ENCODE peak calls at places on chromosomes 13 and 19, in five cellular contexts. U is A549, G is HepG2, L is GM12878, D is K562. Y is an unnamed sample.

GRCh38 chr13:49165798-49166752 is 54.1 kb upstream of the MLNR start:
- DNase-seq in U (no peak), D (no peak), G (no peak), L (no peak), Y (no peak)

GRCh38 chr13:19978830-19979437 is 20.4 kb downstream of the ZMYM2 start:
- DNase-seq in D (no peak), G (no peak), U (no peak), L (no peak), Y (no peak)

GRCh38 chr13:112928020-112928931 is 40.7 kb upstream of the MCF2L start:
- DNase-seq in U (no peak), L (no peak), G (no peak), D (no peak), Y (no peak)

GRCh38 chr19:24069907-24070657 is 16.9 kb upstream of the ZNF254 start:
- DNase-seq in D (no peak), U (no peak), G (no peak), L (no peak), Y (no peak)

GRCh38 chr19:14113762-14114414 is 3.7 kb downstream of the PRKACA start:
- DNase-seq in U (no peak), D (peak), G (no peak), L (no peak), Y (peak)

GRCh38 chr13:57666554-57666953 is 35.0 kb downstream of the PCDH17 start:
- DNase-seq in U (no peak), G (no peak), D (no peak), L (no peak), Y (no peak)

GRCh38 chr13:80669112-80669511 is 328.2 kb upstream of the SPRY2 start:
- DNase-seq in L (no peak), D (no peak), G (no peak), U (no peak), Y (no peak)

GRCh38 chr13:75621147-75621546 is 15.0 kb upstream of the LMO7 start:
- DNase-seq in U (no peak), G (no peak), L (no peak), D (no peak), Y (no peak)

GRCh38 chr19:15536350-15536749 is 28.0 kb downstream of the CYP4F22 start:
- DNase-seq in L (no peak), D (no peak), U (no peak), G (no peak), Y (no peak)

GRCh38 chr13:65943711-65944110 is 1286.4 kb downstream of the PCDH9 start:
- DNase-seq in L (no peak), D (no peak), U (no peak), G (no peak), Y (no peak)

GRCh38 chr13:60261432-60262351 is 98.0 kb upstream of the DIAPH3 start:
- DNase-seq in G (no peak), L (no peak), D (peak), U (no peak), Y (peak)

GRCh38 chr13:90416938-90417337 is 930.5 kb upstream of the MIR17HG start:
- DNase-seq in U (no peak), L (no peak), G (no peak), D (no peak), Y (no peak)

GRCh38 chr13:50910483-50910805 is 853 bp downstream of the RNASEH2B start:
- DNase-seq in U (peak), L (no peak), D (peak), G (peak), Y (peak)

GRCh38 chr19:54916822-54917221 is 10.9 kb downstream of the NCR1 start:
- DNase-seq in U (no peak), G (no peak), L (peak), D (no peak), Y (no peak)

GRCh38 chr13:91185294-91185863 is 162.1 kb upstream of the MIR17HG start:
- DNase-seq in U (no peak), G (peak), L (no peak), D (peak), Y (peak)

GRCh38 chr19:33376423-33376822 is 2.9 kb downstream of the CEBPG start:
- DNase-seq in U (peak), L (no peak), D (no peak), G (peak), Y (no peak)

GRCh38 chr19:33780746-33781145 is 15.9 kb upstream of the KCTD15 start:
- DNase-seq in L (no peak), G (no peak), U (no peak), D (no peak), Y (no peak)

GRCh38 chr13:106867249-106867648 is 299.3 kb upstream of the ARGLU1 start:
- DNase-seq in L (no peak), G (no peak), D (no peak), U (no peak), Y (peak)

GRCh38 chr19:38158730-38159129 is 65.3 kb downstream of the DPF1 start:
- DNase-seq in D (no peak), L (no peak), U (no peak), G (no peak), Y (no peak)

GRCh38 chr13:108834193-108834592 is 204.8 kb downstream of the MYO16 start:
- DNase-seq in D (no peak), L (no peak), G (no peak), U (no peak), Y (no peak)

GRCh38 chr13:26628706-26629105 is 71.2 kb downstream of the WASF3 start:
- DNase-seq in U (no peak), L (no peak), D (peak), G (peak), Y (peak)

GRCh38 chr19:57103573-57104277 is 16.1 kb upstream of the USP29 start:
- DNase-seq in D (peak), L (peak), U (peak), G (peak), Y (peak)

GRCh38 chr13:42039946-42040729 is 8.3 kb upstream of the DGKH start:
- DNase-seq in G (no peak), D (peak), U (peak), L (peak), Y (peak)

GRCh38 chr19:39270091-39270871 is 2.1 kb downstream of the IFNL2 start:
- DNase-seq in D (no peak), G (no peak), U (no peak), L (no peak), Y (no peak)

GRCh38 chr13:19618925-19619324 is 14.5 kb upstream of the MPHOSPH8 start:
- DNase-seq in L (no peak), G (peak), U (no peak), D (peak), Y (peak)

GRCh38 chr13:99797716-99798115 is 173.9 kb downstream of the ZIC5 start:
- DNase-seq in G (no peak), U (no peak), D (no peak), L (no peak), Y (peak)

GRCh38 chr13:34469212-34469983 is 472.7 kb upstream of the NBEA start:
- DNase-seq in G (no peak), D (no peak), U (no peak), L (no peak), Y (no peak)

GRCh38 chr13:96779691-96780090 is 214.6 kb downstream of the OXGR1 start:
- DNase-seq in U (no peak), D (no peak), L (no peak), G (no peak), Y (no peak)

GRCh38 chr13:102400619-102401125 is 1.2 kb downstream of the FGF14 start:
- DNase-seq in U (no peak), D (no peak), G (no peak), L (no peak), Y (peak)

GRCh38 chr13:71828564-71828963 is 38.4 kb downstream of the DACH1 start:
- DNase-seq in D (no peak), U (no peak), G (no peak), L (no peak), Y (no peak)

GRCh38 chr13:102369303-102369702 is 32.5 kb downstream of the FGF14 start:
- DNase-seq in G (no peak), U (no peak), D (peak), L (no peak), Y (no peak)

GRCh38 chr13:98208606-98209005 is 31.5 kb upstream of the RNF113B start:
- DNase-seq in L (no peak), U (no peak), D (no peak), G (no peak), Y (no peak)

GRCh38 chr13:20461481-20461859 is 64.2 kb downstream of the CRYL1 start:
- DNase-seq in D (no peak), L (no peak), G (no peak), U (no peak), Y (no peak)

GRCh38 chr13:21767032-21767431 is 96.2 kb downstream of the FGF9 start:
- DNase-seq in U (no peak), G (no peak), D (no peak), L (no peak), Y (no peak)

GRCh38 chr13:21757721-21758120 is 86.8 kb downstream of the FGF9 start:
- DNase-seq in U (no peak), G (no peak), D (no peak), L (no peak), Y (no peak)

GRCh38 chr13:21759911-21760310 is 89.0 kb downstream of the FGF9 start:
- DNase-seq in U (no peak), L (no peak), G (no peak), D (no peak), Y (no peak)

GRCh38 chr13:21759503-21759902 is 88.6 kb downstream of the FGF9 start:
- DNase-seq in U (no peak), G (no peak), D (no peak), L (no peak), Y (no peak)

DNA sequence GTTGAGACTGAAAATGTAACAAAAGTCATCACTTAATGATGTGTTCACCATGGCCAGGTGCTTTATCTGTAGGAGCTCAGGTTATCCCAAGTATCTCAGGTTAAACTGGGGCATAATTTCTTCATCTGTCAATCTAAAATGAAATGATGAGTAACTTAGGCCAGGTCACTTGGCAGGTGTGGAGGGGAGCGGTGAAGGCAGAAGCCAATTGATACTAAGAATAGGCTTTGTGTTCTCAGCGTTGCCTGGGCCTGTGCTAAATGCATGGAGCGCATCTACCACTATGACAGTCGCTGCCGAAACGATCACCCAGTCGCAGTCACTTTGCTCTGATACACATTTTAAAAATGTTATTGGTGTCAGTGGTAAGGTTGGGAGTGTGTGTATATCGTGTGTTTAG is 91.6 kb downstream of the FGF9 start:
- DNase-seq in G (no peak), D (no peak), U (no peak), L (no peak), Y (no peak)
- TF ChIP-seq JUNB in G (no peak), D (no peak), U (no peak), L (no peak), Y (no peak)

DNA sequence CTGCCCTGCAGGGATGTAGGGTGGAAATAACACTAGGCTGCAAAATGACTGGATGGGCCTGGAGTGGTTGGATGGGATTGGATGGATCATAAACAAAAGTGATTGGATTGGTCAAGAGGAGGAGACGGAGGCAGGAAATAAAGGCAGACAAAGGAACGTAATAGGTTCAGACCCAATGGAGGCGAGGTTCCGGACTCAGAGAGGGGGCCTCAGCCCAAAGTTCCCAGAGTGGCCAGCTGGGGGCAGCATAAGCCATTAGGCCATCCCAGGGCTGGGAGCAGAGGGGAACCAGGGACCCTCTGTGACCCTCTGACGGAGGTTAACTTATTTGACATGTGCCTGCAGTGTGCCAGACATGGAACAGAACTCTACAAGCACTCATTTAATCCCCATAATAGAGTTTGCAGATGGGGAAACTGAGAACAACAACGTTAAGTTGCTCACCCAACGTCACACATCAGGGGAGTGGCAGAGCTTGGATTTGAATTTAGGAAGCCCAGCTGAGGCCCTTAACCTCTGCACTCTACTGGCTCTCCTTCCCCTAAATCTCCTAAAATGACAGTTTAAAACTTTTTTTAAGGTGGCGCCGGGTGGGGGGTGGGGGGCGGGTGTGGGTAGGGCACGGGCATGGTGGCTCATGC is 15.3 kb upstream of the MAP1S start:
- DNase-seq in G (peak), U (no peak), D (peak), L (no peak), Y (peak)
- TF ChIP-seq JUNB in G (no peak), U (no peak), D (no peak), L (no peak), Y (no peak)

GRCh38 chr19:48822514-48822913 is 11.7 kb upstream of the BCAT2 start:
- DNase-seq in U (no peak), G (no peak), L (no peak), D (no peak), Y (no peak)

GRCh38 chr19:48817585-48818124 is 6.8 kb upstream of the BCAT2 start:
- DNase-seq in L (no peak), G (no peak), U (no peak), D (no peak), Y (no peak)

GRCh38 chr19:48821633-48822032 is 10.8 kb upstream of the BCAT2 start:
- DNase-seq in U (no peak), G (no peak), D (no peak), L (no peak), Y (no peak)

GRCh38 chr19:48818234-48818823 is 7.5 kb upstream of the BCAT2 start:
- DNase-seq in U (no peak), D (no peak), G (no peak), L (no peak), Y (no peak)

GRCh38 chr19:48819366-48819816 is 8.6 kb upstream of the BCAT2 start:
- DNase-seq in G (no peak), U (no peak), L (no peak), D (peak), Y (no peak)
- TF ChIP-seq JUNB in G (no peak), U (no peak), L (no peak), D (no peak), Y (no peak)

GRCh38 chr19:42132851-42133528 is 744 bp upstream of the POU2F2 start:
- DNase-seq in G (peak), U (peak), D (peak), L (peak), Y (peak)

GRCh38 chr19:42130254-42130573 is 2.0 kb downstream of the POU2F2 start:
- DNase-seq in G (no peak), L (peak), U (no peak), D (no peak), Y (no peak)

GRCh38 chr19:42131149-42132029 is 857 bp downstream of the POU2F2 start:
- DNase-seq in L (no peak), D (no peak), G (no peak), U (no peak), Y (no peak)

GRCh38 chr19:42129399-42130253 is 2.6 kb downstream of the POU2F2 start:
- DNase-seq in L (peak), U (no peak), D (no peak), G (no peak), Y (no peak)

GRCh38 chr19:42132030-42132628 is at the start of gene POU2F2:
- DNase-seq in D (peak), L (peak), G (no peak), U (no peak), Y (peak)
- TF ChIP-seq JUNB in D (no peak), L (no peak), G (no peak), U (no peak), Y (no peak)

GRCh38 chr13:40464991-40465390 is 201.4 kb downstream of the FOXO1 start:
- DNase-seq in D (no peak), U (no peak), L (no peak), G (no peak), Y (no peak)

GRCh38 chr13:40470665-40471064 is 195.8 kb downstream of the FOXO1 start:
- DNase-seq in G (no peak), D (no peak), U (no peak), L (no peak), Y (no peak)

GRCh38 chr13:40469581-40470282 is 196.7 kb downstream of the FOXO1 start:
- DNase-seq in U (no peak), D (no peak), L (no peak), G (no peak), Y (no peak)

GRCh38 chr13:40466271-40466670 is 200.2 kb downstream of the FOXO1 start:
- DNase-seq in U (no peak), L (no peak), D (no peak), G (no peak), Y (no peak)

DNA sequence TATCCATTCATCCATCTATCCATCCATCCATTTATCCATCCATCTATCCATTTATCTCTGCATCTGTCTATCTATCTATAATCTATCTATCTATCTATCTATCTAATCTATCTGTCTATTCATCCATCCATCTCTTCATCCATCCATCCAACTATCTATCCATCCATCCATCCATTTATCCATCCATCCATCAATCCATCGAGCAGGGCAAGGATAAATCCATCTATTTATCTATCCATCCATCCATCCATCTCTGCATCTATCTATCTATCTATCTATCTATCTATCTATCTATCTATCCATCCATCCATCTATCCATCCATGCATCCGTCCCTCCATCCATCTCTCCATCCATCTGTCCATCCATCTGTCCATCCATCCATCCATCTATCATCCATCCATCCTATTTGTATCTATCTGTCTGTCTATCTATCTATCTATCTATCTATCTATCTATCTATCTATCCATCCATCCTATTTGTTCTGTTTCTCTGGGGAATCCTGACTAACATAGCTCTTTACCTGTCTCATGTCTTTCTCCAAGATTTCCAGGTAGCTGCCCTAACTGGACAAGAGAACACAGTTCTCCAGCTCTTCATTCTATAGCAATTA is 198.1 kb downstream of the FOXO1 start:
- DNase-seq in D (no peak), U (no peak), L (no peak), G (no peak), Y (no peak)
- TF ChIP-seq JUNB in D (no peak), U (no peak), L (no peak), G (no peak), Y (no peak)

GRCh38 chr19:35712910-35713845 is 4.6 kb upstream of the KMT2B start:
- DNase-seq in G (no peak), L (peak), D (peak), U (no peak), Y (peak)
- TF ChIP-seq JUNB in G (no peak), L (peak), D (no peak), U (no peak), Y (no peak)

GRCh38 chr19:18010149-18010548 is 2.2 kb downstream of the ARRDC2 start:
- DNase-seq in D (no peak), G (no peak), U (no peak), L (no peak), Y (no peak)

GRCh38 chr19:18013621-18014111 is 5.7 kb downstream of the ARRDC2 start:
- DNase-seq in L (no peak), D (peak), G (peak), U (no peak), Y (no peak)

GRCh38 chr19:18013210-18013609 is 5.2 kb downstream of the ARRDC2 start:
- DNase-seq in L (no peak), D (no peak), U (no peak), G (no peak), Y (no peak)

GRCh38 chr19:18017275-18018083 is 9.5 kb downstream of the ARRDC2 start:
- DNase-seq in D (no peak), U (no peak), L (no peak), G (no peak), Y (no peak)

GRCh38 chr19:18014197-18014596 is 6.2 kb downstream of the ARRDC2 start:
- DNase-seq in G (no peak), U (no peak), L (no peak), D (no peak), Y (no peak)
- TF ChIP-seq JUNB in G (no peak), U (no peak), L (no peak), D (no peak), Y (no peak)

GRCh38 chr19:2270572-2271515 is 11.1 kb downstream of the PEAK3 start:
- DNase-seq in D (peak), G (peak), U (peak), L (no peak), Y (peak)
- TF ChIP-seq JUNB in D (no peak), G (no peak), U (no peak), L (no peak), Y (no peak)